ENCODE peak calls at places on chromosomes 6 and 20, in nine cellular contexts. One of them, this sample, is unnamed.

GRCh38 chr6:163086563-163086895 is 328.0 kb upstream of the QKI start:
- DNase-seq in HL-60: no peak
- DNase-seq in left ventricle myocardium inferior: no peak
- DNase-seq in MM.1S: no peak
- DNase-seq in heart right ventricle: no peak
- DNase-seq in pancreas: no peak
- DNase-seq in adipocyte: no peak
- DNase-seq in cardiac muscle cell: no peak
- DNase-seq in IMR-90: no peak
- DNase-seq in this sample: no peak

GRCh38 chr6:159086033-159086618 is 41.3 kb upstream of the TAGAP start:
- DNase-seq in MM.1S: no peak
- DNase-seq in heart right ventricle: no peak
- DNase-seq in HL-60: no peak
- DNase-seq in IMR-90: no peak
- DNase-seq in pancreas: no peak
- DNase-seq in left ventricle myocardium inferior: no peak
- DNase-seq in adipocyte: no peak
- DNase-seq in cardiac muscle cell: no peak
- DNase-seq in this sample: no peak

GRCh38 chr6:52707963-52708680 is 37.2 kb downstream of the TMEM14A start:
- DNase-seq in HL-60: no peak
- DNase-seq in IMR-90: no peak
- DNase-seq in pancreas: no peak
- DNase-seq in heart right ventricle: no peak
- DNase-seq in adipocyte: no peak
- DNase-seq in left ventricle myocardium inferior: no peak
- DNase-seq in MM.1S: no peak
- DNase-seq in cardiac muscle cell: no peak
- DNase-seq in this sample: no peak

GRCh38 chr20:23967616-23967979 is 21.0 kb downstream of the GGTLC1 start:
- DNase-seq in IMR-90: no peak
- DNase-seq in adipocyte: no peak
- DNase-seq in cardiac muscle cell: no peak
- DNase-seq in MM.1S: no peak
- DNase-seq in pancreas: no peak
- DNase-seq in left ventricle myocardium inferior: no peak
- DNase-seq in heart right ventricle: no peak
- DNase-seq in HL-60: no peak
- DNase-seq in this sample: no peak

GRCh38 chr20:37447688-37448087 is 73.4 kb upstream of the NNAT start:
- DNase-seq in adipocyte: no peak
- DNase-seq in cardiac muscle cell: no peak
- DNase-seq in MM.1S: no peak
- DNase-seq in left ventricle myocardium inferior: no peak
- DNase-seq in heart right ventricle: no peak
- DNase-seq in HL-60: no peak
- DNase-seq in pancreas: no peak
- DNase-seq in IMR-90: no peak
- DNase-seq in this sample: no peak

GRCh38 chr6:53048431-53049195 is 16.6 kb upstream of the FBXO9 start:
- DNase-seq in MM.1S: peak
- DNase-seq in IMR-90: peak
- DNase-seq in pancreas: no peak
- DNase-seq in cardiac muscle cell: no peak
- DNase-seq in HL-60: no peak
- DNase-seq in left ventricle myocardium inferior: no peak
- DNase-seq in heart right ventricle: no peak
- DNase-seq in adipocyte: peak
- DNase-seq in this sample: no peak

GRCh38 chr20:40769677-40770285 is 80.7 kb upstream of the MAFB start:
- DNase-seq in heart right ventricle: no peak
- DNase-seq in left ventricle myocardium inferior: no peak
- DNase-seq in pancreas: no peak
- DNase-seq in HL-60: peak
- DNase-seq in adipocyte: no peak
- DNase-seq in MM.1S: no peak
- DNase-seq in IMR-90: no peak
- DNase-seq in cardiac muscle cell: no peak
- DNase-seq in this sample: no peak

GRCh38 chr20:6665621-6666345 is 101.7 kb upstream of the BMP2 start:
- DNase-seq in IMR-90: no peak
- DNase-seq in pancreas: no peak
- DNase-seq in heart right ventricle: no peak
- DNase-seq in MM.1S: no peak
- DNase-seq in HL-60: no peak
- DNase-seq in adipocyte: no peak
- DNase-seq in left ventricle myocardium inferior: no peak
- DNase-seq in cardiac muscle cell: peak
- DNase-seq in this sample: no peak

GRCh38 chr6:116393430-116393829 is 22.7 kb downstream of the DSE start:
- DNase-seq in pancreas: no peak
- DNase-seq in HL-60: no peak
- DNase-seq in heart right ventricle: no peak
- DNase-seq in left ventricle myocardium inferior: no peak
- DNase-seq in IMR-90: no peak
- DNase-seq in adipocyte: peak
- DNase-seq in cardiac muscle cell: no peak
- DNase-seq in MM.1S: no peak
- DNase-seq in this sample: no peak

GRCh38 chr6:42378125-42378524 is 73.6 kb downstream of the TRERF1 start:
- DNase-seq in adipocyte: no peak
- DNase-seq in HL-60: no peak
- DNase-seq in IMR-90: no peak
- DNase-seq in cardiac muscle cell: no peak
- DNase-seq in pancreas: no peak
- DNase-seq in left ventricle myocardium inferior: no peak
- DNase-seq in heart right ventricle: no peak
- DNase-seq in MM.1S: no peak
- DNase-seq in this sample: no peak

GRCh38 chr6:159790947-159791598 is 806 bp downstream of the MRPL18 start:
- DNase-seq in cardiac muscle cell: peak
- DNase-seq in heart right ventricle: no peak
- DNase-seq in adipocyte: no peak
- DNase-seq in pancreas: no peak
- DNase-seq in IMR-90: no peak
- DNase-seq in HL-60: peak
- DNase-seq in MM.1S: no peak
- DNase-seq in left ventricle myocardium inferior: no peak
- DNase-seq in this sample: no peak

DNA sequence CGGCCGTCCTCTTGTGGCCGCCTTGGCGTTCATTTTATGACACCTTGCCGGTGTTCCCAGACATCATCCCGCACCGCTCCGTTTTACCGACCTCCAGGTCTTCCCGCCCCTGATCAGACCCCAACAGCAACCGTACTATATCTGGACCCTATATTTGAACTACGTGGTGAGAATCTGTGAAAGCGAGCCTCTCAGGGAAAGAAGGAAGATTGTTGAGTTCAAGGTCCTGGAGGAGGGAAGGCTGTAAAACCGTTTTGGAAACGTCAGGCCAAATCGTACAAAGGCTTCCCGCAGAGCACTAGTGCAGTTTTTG is 1.4 kb upstream of the CNR1 start:
- DNase-seq in IMR-90: no peak
- DNase-seq in heart right ventricle: no peak
- DNase-seq in left ventricle myocardium inferior: no peak
- DNase-seq in cardiac muscle cell: no peak
- DNase-seq in adipocyte: no peak
- DNase-seq in HL-60: no peak
- DNase-seq in pancreas: no peak
- DNase-seq in MM.1S: no peak
- DNase-seq in this sample: no peak
- H3K4me3 ChIP-seq in IMR-90: no peak
- H3K4me3 ChIP-seq in heart right ventricle: peak
- H3K4me3 ChIP-seq in left ventricle myocardium inferior: peak
- H3K4me3 ChIP-seq in cardiac muscle cell: no peak
- H3K4me3 ChIP-seq in adipocyte: no peak
- H3K4me3 ChIP-seq in HL-60: no peak
- H3K4me3 ChIP-seq in pancreas: no peak
- H3K4me3 ChIP-seq in MM.1S: no peak
- H3K4me3 ChIP-seq in this sample: no peak

GRCh38 chr6:49464691-49465090 is 1.5 kb downstream of the CENPQ start:
- DNase-seq in cardiac muscle cell: no peak
- DNase-seq in IMR-90: no peak
- DNase-seq in MM.1S: no peak
- DNase-seq in left ventricle myocardium inferior: no peak
- DNase-seq in pancreas: no peak
- DNase-seq in adipocyte: no peak
- DNase-seq in HL-60: no peak
- DNase-seq in heart right ventricle: no peak
- DNase-seq in this sample: no peak
- H3K4me3 ChIP-seq in cardiac muscle cell: no peak
- H3K4me3 ChIP-seq in IMR-90: no peak
- H3K4me3 ChIP-seq in MM.1S: peak
- H3K4me3 ChIP-seq in left ventricle myocardium inferior: no peak
- H3K4me3 ChIP-seq in pancreas: no peak
- H3K4me3 ChIP-seq in adipocyte: no peak
- H3K4me3 ChIP-seq in HL-60: no peak
- H3K4me3 ChIP-seq in heart right ventricle: no peak
- H3K4me3 ChIP-seq in this sample: no peak

GRCh38 chr6:63275953-63276352 is 43.8 kb downstream of the LGSN start:
- DNase-seq in MM.1S: no peak
- DNase-seq in heart right ventricle: no peak
- DNase-seq in IMR-90: no peak
- DNase-seq in left ventricle myocardium inferior: no peak
- DNase-seq in adipocyte: no peak
- DNase-seq in pancreas: no peak
- DNase-seq in HL-60: no peak
- DNase-seq in cardiac muscle cell: no peak
- DNase-seq in this sample: no peak
- H3K4me3 ChIP-seq in MM.1S: no peak
- H3K4me3 ChIP-seq in heart right ventricle: no peak
- H3K4me3 ChIP-seq in IMR-90: no peak
- H3K4me3 ChIP-seq in left ventricle myocardium inferior: no peak
- H3K4me3 ChIP-seq in adipocyte: no peak
- H3K4me3 ChIP-seq in pancreas: no peak
- H3K4me3 ChIP-seq in HL-60: no peak
- H3K4me3 ChIP-seq in cardiac muscle cell: no peak
- H3K4me3 ChIP-seq in this sample: no peak

DNA sequence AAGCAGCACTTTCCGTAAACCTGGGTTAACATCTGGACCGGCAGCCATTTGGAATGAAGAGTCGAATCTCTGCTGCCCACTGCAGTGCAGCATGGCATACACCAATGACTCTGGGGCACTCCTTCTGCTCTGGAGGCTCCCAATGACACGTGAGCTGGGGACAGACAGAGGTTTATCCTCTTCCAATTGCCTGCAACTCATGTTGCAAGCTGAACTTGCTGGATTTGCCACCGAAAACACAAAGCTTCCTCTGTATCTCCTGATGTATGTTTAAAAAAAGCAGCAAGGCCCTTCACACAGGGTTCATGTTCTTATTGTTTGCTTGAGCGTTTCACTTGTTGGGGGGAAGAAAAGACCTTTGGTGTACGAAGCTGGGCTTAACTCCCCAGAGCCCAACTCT is 10.8 kb downstream of the NCOA5 start:
- DNase-seq in MM.1S: no peak
- DNase-seq in heart right ventricle: no peak
- DNase-seq in pancreas: no peak
- DNase-seq in IMR-90: no peak
- DNase-seq in cardiac muscle cell: no peak
- DNase-seq in HL-60: no peak
- DNase-seq in adipocyte: no peak
- DNase-seq in left ventricle myocardium inferior: no peak
- DNase-seq in this sample: no peak
- H3K4me3 ChIP-seq in MM.1S: no peak
- H3K4me3 ChIP-seq in heart right ventricle: no peak
- H3K4me3 ChIP-seq in pancreas: no peak
- H3K4me3 ChIP-seq in IMR-90: no peak
- H3K4me3 ChIP-seq in cardiac muscle cell: no peak
- H3K4me3 ChIP-seq in HL-60: no peak
- H3K4me3 ChIP-seq in adipocyte: no peak
- H3K4me3 ChIP-seq in left ventricle myocardium inferior: no peak
- H3K4me3 ChIP-seq in this sample: no peak

DNA sequence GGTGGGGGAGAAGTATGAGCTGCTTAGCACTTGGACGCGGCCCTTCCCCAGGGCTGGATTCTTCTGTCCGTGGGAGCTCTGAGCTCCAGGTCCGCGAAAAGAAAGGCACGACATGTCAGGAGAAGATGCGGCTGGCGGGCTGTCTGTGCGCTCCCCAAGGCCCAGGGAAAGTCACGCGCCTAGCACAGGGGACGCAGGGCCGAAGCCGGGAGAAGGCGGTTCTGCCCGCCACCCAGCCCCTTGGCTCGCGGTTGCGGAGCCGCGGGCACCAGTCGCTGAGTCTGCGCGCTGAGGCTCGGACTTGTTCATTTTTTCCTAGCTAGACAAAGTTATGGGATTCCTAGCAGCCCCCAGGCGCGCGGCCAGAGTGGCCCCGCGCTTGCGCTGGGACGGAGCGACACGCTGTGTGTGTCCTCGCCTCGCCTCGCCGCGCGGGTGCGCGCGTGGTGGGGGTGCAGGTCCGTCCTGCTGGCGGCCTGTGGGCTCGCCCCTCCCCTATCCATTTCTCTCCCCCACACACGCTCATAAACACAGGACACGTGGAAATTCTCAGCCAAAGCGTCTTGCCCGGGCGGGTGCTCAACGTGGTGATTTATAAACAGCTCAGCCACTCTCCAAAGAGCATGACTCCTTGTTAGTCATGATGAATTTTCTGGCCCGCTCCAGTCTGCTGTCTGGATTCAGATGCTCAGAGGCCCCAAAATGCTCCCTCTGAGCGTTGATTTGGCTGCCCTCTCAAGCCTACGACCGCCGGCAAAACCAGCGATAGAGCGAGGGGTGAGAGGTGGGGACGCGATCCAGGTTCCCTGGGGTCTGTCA is 1.9 kb upstream of the POU3F2 start:
- DNase-seq in HL-60: no peak
- DNase-seq in left ventricle myocardium inferior: no peak
- DNase-seq in IMR-90: peak
- DNase-seq in adipocyte: peak
- DNase-seq in heart right ventricle: no peak
- DNase-seq in cardiac muscle cell: peak
- DNase-seq in pancreas: no peak
- DNase-seq in MM.1S: no peak
- DNase-seq in this sample: no peak
- H3K4me3 ChIP-seq in HL-60: no peak
- H3K4me3 ChIP-seq in left ventricle myocardium inferior: peak
- H3K4me3 ChIP-seq in IMR-90: peak
- H3K4me3 ChIP-seq in adipocyte: peak
- H3K4me3 ChIP-seq in heart right ventricle: peak
- H3K4me3 ChIP-seq in cardiac muscle cell: peak
- H3K4me3 ChIP-seq in pancreas: no peak
- H3K4me3 ChIP-seq in MM.1S: no peak
- H3K4me3 ChIP-seq in this sample: peak

DNA sequence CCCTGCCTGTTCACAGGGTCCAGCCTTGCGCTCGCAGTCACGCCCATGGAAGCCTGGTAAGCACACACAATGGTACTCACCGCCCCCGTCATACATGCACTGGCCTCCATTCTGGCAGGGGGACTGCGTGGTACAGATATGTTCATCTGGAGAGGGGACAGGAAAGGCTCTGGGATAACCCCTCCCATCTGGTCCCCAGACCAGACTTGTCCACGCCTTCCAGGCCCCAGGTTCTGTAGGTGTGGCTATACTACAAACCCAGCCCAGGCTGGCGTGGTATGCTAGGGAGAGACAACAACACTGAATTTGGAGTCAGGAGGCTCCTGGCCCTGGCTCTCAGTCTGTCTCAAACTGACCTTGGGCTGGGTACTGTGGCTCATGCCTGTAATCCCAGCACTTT is 3.4 kb downstream of the DLK2 start:
- DNase-seq in pancreas: no peak
- DNase-seq in cardiac muscle cell: no peak
- DNase-seq in IMR-90: no peak
- DNase-seq in MM.1S: no peak
- DNase-seq in adipocyte: no peak
- DNase-seq in HL-60: no peak
- DNase-seq in heart right ventricle: no peak
- DNase-seq in left ventricle myocardium inferior: no peak
- DNase-seq in this sample: no peak
- H3K4me3 ChIP-seq in pancreas: no peak
- H3K4me3 ChIP-seq in cardiac muscle cell: no peak
- H3K4me3 ChIP-seq in IMR-90: no peak
- H3K4me3 ChIP-seq in MM.1S: no peak
- H3K4me3 ChIP-seq in adipocyte: no peak
- H3K4me3 ChIP-seq in HL-60: no peak
- H3K4me3 ChIP-seq in heart right ventricle: no peak
- H3K4me3 ChIP-seq in left ventricle myocardium inferior: no peak
- H3K4me3 ChIP-seq in this sample: no peak

This sample was measured in lower leg skin.